ENCODE peak calls at places on chromosome 1, in six cellular contexts. J, B, D, C, V and Q are unnamed samples.

GRCh38 chr1:179883739-179884138 is 1.7 kb downstream of the TOR1AIP1 start:
- DNase-seq in C (no peak), V (no peak), D (peak), J (no peak), B (no peak), Q (no peak)

GRCh38 chr1:172466795-172467407 is 23.0 kb upstream of the PIGC start:
- DNase-seq in B (peak), V (no peak), C (no peak), D (no peak), J (no peak), Q (no peak)

GRCh38 chr1:21530368-21531016 is 21.3 kb downstream of the ALPL start:
- DNase-seq in V (no peak), C (no peak), D (no peak), B (no peak), J (no peak), Q (no peak)

GRCh38 chr1:82813351-82813750 is 1012.6 kb downstream of the ADGRL2 start:
- DNase-seq in J (no peak), C (no peak), B (no peak), D (no peak), V (no peak), Q (no peak)

GRCh38 chr1:97337250-97338030 is 583.4 kb downstream of the DPYD start:
- DNase-seq in J (peak), C (no peak), V (no peak), D (no peak), B (no peak), Q (no peak)

GRCh38 chr1:69737527-69738176 is 169.9 kb downstream of the LRRC7 start:
- DNase-seq in C (no peak), V (no peak), D (peak), B (peak), J (no peak), Q (no peak)

GRCh38 chr1:184626076-184627011 is 128.3 kb downstream of the EDEM3 start:
- DNase-seq in C (no peak), J (no peak), D (no peak), V (no peak), B (no peak), Q (no peak)

GRCh38 chr1:33163621-33164071 is 18.2 kb downstream of the TRIM62 start:
- DNase-seq in D (no peak), J (no peak), V (no peak), C (no peak), B (no peak), Q (no peak)

GRCh38 chr1:115313173-115313572 is 24.9 kb downstream of the NGF start:
- DNase-seq in C (no peak), V (no peak), B (no peak), J (no peak), D (no peak), Q (no peak)

GRCh38 chr1:3604468-3604974 is 6.8 kb downstream of the MEGF6 start:
- DNase-seq in J (no peak), B (no peak), D (no peak), V (no peak), C (no peak), Q (no peak)

GRCh38 chr1:150763018-150763417 is 2.6 kb downstream of the CTSS start:
- DNase-seq in J (no peak), B (no peak), D (no peak), C (no peak), V (no peak), Q (no peak)

GRCh38 chr1:150764617-150765090 is 924 bp downstream of the CTSS start:
- DNase-seq in C (no peak), J (no peak), V (no peak), B (peak), D (no peak), Q (no peak)

GRCh38 chr1:150762559-150762958 is 3.0 kb downstream of the CTSS start:
- DNase-seq in C (no peak), B (no peak), V (no peak), D (no peak), J (no peak), Q (no peak)

GRCh38 chr1:150765229-150765976 is at the start of gene CTSS:
- DNase-seq in C (no peak), V (no peak), B (peak), J (no peak), D (no peak), Q (no peak)

GRCh38 chr1:150763631-150764223 is 1.9 kb downstream of the CTSS start:
- DNase-seq in B (no peak), D (no peak), V (no peak), J (no peak), C (no peak), Q (no peak)
- TF ChIP-seq EP300 in B (no peak), D (no peak), V (no peak), J (no peak), C (no peak), Q (no peak)

GRCh38 chr1:94422115-94422820 is 4.1 kb downstream of the ABCD3 start:
- DNase-seq in B (no peak), D (no peak), J (no peak), V (no peak), C (no peak), Q (no peak)

GRCh38 chr1:94428441-94428840 is 10.3 kb downstream of the ABCD3 start:
- DNase-seq in B (no peak), D (no peak), C (no peak), J (no peak), V (no peak), Q (no peak)

GRCh38 chr1:94425821-94426484 is 7.8 kb downstream of the ABCD3 start:
- DNase-seq in B (no peak), D (no peak), J (no peak), V (no peak), C (no peak), Q (peak)
- TF ChIP-seq EP300 in B (no peak), D (no peak), J (no peak), V (no peak), C (no peak), Q (no peak)

GRCh38 chr1:187078916-187079315 is 250.2 kb downstream of the PLA2G4A start:
- DNase-seq in V (no peak), J (no peak), B (no peak), C (no peak), D (no peak), Q (no peak)

GRCh38 chr1:187074445-187075045 is 245.8 kb downstream of the PLA2G4A start:
- DNase-seq in V (no peak), D (no peak), B (no peak), C (no peak), J (no peak), Q (no peak)

GRCh38 chr1:187078321-187078720 is 249.6 kb downstream of the PLA2G4A start:
- DNase-seq in D (no peak), J (no peak), B (no peak), C (no peak), V (no peak), Q (no peak)

DNA sequence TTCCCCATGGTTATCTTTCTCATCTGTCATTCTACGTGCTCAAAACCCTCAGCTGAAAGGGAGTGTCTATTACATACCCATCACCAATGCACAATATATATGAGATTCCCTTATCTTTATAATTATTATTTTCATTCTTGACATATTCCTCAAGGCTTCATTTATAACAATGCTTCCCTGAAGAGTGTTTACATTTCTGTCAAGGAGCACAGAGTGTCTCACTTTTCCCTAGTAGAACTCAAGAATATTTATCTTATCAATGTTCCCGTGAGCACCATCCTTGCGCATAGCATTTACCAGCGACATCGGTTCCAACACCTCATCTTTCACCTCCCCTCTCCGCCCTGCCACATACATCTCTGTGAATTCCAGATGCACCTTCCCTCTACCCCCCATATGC is 250.6 kb downstream of the PLA2G4A start:
- DNase-seq in D (no peak), C (no peak), B (no peak), J (no peak), V (no peak), Q (no peak)
- TF ChIP-seq EP300 in D (no peak), C (no peak), B (no peak), J (no peak), V (no peak), Q (no peak)

GRCh38 chr1:19622204-19622603 is 21.9 kb upstream of the NBL1 start:
- DNase-seq in V (no peak), C (no peak), D (no peak), J (no peak), B (no peak), Q (no peak)
- TF ChIP-seq EP300 in V (no peak), C (no peak), D (no peak), J (no peak), B (no peak), Q (no peak)

GRCh38 chr1:236156512-236157208 is 14.3 kb downstream of the GPR137B start:
- DNase-seq in B (no peak), J (peak), C (no peak), D (no peak), V (no peak), Q (no peak)
- TF ChIP-seq EP300 in B (no peak), J (no peak), C (no peak), D (no peak), V (peak), Q (no peak)

GRCh38 chr1:201593200-201593828 is 54.4 kb downstream of the NAV1 start:
- DNase-seq in J (peak), B (peak), V (peak), D (no peak), C (no peak), Q (no peak)
- TF ChIP-seq EP300 in J (no peak), B (peak), V (peak), D (no peak), C (no peak), Q (peak)

DNA sequence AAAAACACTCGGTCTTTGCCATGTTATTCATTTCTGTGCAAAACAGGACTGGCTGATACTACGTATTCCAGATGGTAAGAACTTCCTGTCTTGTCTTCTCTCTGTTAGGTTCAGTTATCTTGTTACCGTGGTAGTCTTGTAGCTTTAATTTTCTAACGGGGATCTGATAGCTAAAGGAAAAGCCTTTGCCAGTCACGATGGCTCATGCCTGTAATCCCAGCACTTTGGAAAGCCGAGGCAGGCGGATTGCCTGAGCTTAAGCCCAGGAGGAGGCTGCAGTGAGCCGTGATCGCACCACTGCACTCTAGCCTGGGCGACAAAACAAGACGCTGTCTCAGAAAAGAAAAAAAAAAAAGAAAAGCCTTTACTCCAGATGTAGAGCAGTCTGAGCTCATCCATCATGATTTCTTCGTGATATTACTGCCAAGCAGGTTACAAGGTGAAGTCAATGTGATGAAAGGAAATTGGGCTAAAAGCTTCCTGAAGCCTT is 11.1 kb upstream of the MSTO1 start:
- DNase-seq in C (peak), J (no peak), B (no peak), D (no peak), V (no peak), Q (no peak)
- TF ChIP-seq EP300 in C (no peak), J (no peak), B (no peak), D (no peak), V (no peak), Q (no peak)

GRCh38 chr1:117301906-117302305 is 65.3 kb upstream of the MAN1A2 start:
- DNase-seq in J (no peak), D (no peak), B (no peak), V (no peak), C (no peak), Q (no peak)
- TF ChIP-seq EP300 in J (no peak), D (no peak), B (no peak), V (no peak), C (no peak), Q (no peak)

DNA sequence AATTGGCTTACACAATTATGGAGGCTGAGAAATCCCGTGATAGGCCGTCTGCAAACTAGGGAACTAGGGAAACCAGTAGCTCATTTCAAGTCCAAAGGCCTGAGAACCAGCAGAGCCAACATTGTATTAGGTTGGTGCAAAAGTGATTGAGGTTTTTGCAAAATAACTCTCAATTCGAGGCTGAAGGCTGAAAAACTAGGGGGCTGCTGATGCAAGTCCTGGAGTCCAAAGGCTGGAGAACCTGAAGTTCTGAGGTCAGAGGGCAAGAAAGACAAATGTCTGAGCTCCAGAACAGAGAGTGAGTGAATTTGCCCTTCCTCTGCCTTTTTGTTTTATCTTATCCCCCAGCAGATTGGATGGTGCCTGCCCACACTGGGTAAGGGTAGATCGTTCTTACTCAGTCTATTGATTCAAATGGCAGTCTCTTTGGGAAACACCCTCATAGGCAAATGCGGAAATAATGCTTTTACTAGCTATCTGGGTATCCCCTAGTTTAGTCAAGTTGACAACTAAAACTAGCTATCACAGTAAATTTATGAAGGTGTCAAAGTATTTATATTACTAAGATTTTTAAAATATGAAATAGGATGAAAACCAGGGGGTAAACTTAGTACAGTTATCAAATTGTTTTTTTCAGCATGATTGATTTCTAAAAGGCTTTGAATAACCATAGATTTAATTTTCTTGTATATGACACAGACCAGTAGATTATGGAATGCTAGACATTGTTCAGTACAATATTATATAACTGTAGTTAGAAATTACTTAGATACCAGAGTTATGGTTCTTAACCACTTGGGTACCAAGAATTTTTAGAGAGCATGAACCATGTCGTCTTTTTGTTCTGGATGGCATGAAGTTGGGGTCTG is 15.4 kb downstream of the RABGAP1L start:
- DNase-seq in J (no peak), B (no peak), V (no peak), D (no peak), C (no peak), Q (no peak)
- TF ChIP-seq EP300 in J (no peak), B (no peak), V (no peak), D (no peak), C (no peak), Q (no peak)

GRCh38 chr1:58249371-58249728 is 297.2 kb downstream of the OMA1 start:
- DNase-seq in B (no peak), D (no peak), V (no peak), J (no peak), C (no peak), Q (no peak)

GRCh38 chr1:58250587-58250948 is 296.0 kb downstream of the OMA1 start:
- DNase-seq in V (no peak), J (no peak), B (no peak), D (no peak), C (no peak), Q (no peak)

GRCh38 chr1:58248067-58248466 is 298.5 kb downstream of the OMA1 start:
- DNase-seq in J (no peak), C (no peak), B (no peak), V (no peak), D (no peak), Q (no peak)

GRCh38 chr1:58251415-58252073 is 295.0 kb downstream of the OMA1 start:
- DNase-seq in V (no peak), B (no peak), C (no peak), D (peak), J (no peak), Q (no peak)

DNA sequence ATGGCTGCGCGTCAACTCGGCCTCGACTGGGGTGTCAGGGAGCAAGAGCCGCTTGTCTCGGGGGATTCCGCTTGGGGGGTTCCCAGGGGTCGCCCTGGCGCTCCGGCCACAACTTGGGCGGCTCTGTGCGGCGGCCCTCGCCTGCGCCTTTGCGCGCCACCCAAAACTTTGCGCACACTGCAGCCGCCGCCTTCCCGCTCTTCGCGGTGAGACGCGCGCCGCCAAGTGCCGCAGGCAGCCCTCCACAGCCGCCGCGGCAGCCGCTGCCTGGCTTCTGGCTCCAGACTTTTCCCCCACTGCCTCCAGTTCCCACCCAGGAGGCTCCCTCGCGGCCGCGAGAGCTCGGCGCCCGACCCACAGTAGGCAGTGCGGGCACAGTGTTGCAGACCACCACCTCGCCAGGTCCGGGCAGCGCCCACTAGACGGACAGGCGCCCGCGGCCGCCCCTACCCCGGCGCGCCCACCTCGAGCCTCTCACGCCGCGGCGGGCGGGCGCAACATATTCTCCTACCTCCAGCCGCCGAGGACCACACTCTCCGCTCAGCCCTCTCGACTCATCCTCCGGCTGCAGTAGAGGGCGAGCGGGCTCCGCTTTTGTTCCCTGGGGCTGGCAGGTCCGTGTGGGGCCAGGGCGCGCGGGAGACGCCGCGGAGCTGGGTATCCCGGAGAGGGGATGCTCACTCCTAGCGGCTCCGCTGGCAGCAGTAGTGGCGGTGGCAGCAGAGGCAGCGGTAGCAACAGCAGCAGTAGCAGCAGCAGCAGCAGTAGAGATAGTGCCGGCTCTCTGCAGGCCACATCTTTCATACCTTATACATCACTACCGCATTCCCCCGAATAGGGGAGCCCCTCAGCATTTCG is 296.6 kb downstream of the OMA1 start:
- DNase-seq in B (no peak), C (peak), J (no peak), D (no peak), V (no peak), Q (no peak)
- TF ChIP-seq EP300 in B (no peak), C (no peak), J (no peak), D (no peak), V (no peak), Q (no peak)